ENCODE peak calls at places on chromosome 9, in ten cellular contexts. H is memory B cell; O is Caco-2; F is anterior cingulate cortex; B is KG1; Q is mucosa of gallbladder; Y is myocyte; T is effector memory CD8-positive, alpha-beta T cell; V is activated CD8-positive, alpha-beta T cell treated with anti-CD3 and anti-CD28 coated beads for 36 hours; K is fibroblast of mammary gland. I is an unnamed sample.

GRCh38 chr9:92964981-92965758 is 17.8 kb downstream of the FGD3 start:
- DNase-seq in H (no peak), O (no peak), F (no peak), B (no peak), Q (no peak), Y (peak; percentile 35), T (no peak), V (peak; percentile 59), K (no peak), I (no peak)

GRCh38 chr9:111975709-111976108 is 79.1 kb downstream of the UGCG start:
- DNase-seq in H (no peak), O (peak; percentile 45), F (no peak), B (no peak), Q (peak; percentile 31), Y (peak; percentile 63), T (no peak), V (peak; percentile 38), K (no peak), I (no peak)

GRCh38 chr9:127386249-127386648 is 10.7 kb upstream of the SLC2A8 start:
- DNase-seq in H (no peak), O (no peak), F (no peak), B (no peak), Q (no peak), Y (no peak), T (no peak), V (no peak), K (no peak), I (no peak)

GRCh38 chr9:131739192-131739961 is 499 bp downstream of the RAPGEF1 start:
- DNase-seq in H (peak; percentile 64), O (peak; percentile 55), F (no peak), B (no peak), Q (no peak), Y (no peak), T (peak; percentile 47), V (peak; percentile 64), K (no peak), I (peak; percentile 44)

GRCh38 chr9:4066120-4066519 is 233.7 kb downstream of the GLIS3 start:
- DNase-seq in H (no peak), O (peak; percentile 7), F (no peak), B (no peak), Q (peak; percentile 53), Y (no peak), T (no peak), V (no peak), K (no peak), I (no peak)

GRCh38 chr9:133002147-133003070 is 23.9 kb downstream of the GFI1B start:
- DNase-seq in H (no peak), O (no peak), F (no peak), B (peak; percentile 72), Q (no peak), Y (peak; percentile 64), T (no peak), V (no peak), K (no peak), I (no peak)

GRCh38 chr9:132114102-132114707 is 34.5 kb upstream of the MED27 start:
- DNase-seq in H (no peak), O (peak; percentile 85), F (peak; percentile 15), B (peak; percentile 4), Q (peak; percentile 65), Y (peak; percentile 75), T (peak; percentile 19), V (peak; percentile 57), K (peak; percentile 45), I (peak; percentile 7)

GRCh38 chr9:132350861-132351315 is 3.9 kb downstream of the SETX start:
- DNase-seq in H (no peak), O (no peak), F (no peak), B (peak; percentile 50), Q (no peak), Y (no peak), T (peak; percentile 21), V (peak; percentile 62), K (peak; percentile 49), I (peak; percentile 62)

GRCh38 chr9:87973791-87974292 is 491 bp downstream of the CDK20 start:
- DNase-seq in H (peak; percentile 22), O (no peak), F (no peak), B (no peak), Q (no peak), Y (peak; percentile 2), T (no peak), V (peak; percentile 5), K (no peak), I (no peak)

GRCh38 chr9:116124472-116125040 is 29.0 kb upstream of the PAPPA start:
- DNase-seq in H (no peak), O (no peak), F (no peak), B (no peak), Q (no peak), Y (no peak), T (no peak), V (no peak), K (peak; percentile 70), I (no peak)

GRCh38 chr9:92242115-92242778 is 51.2 kb downstream of the IARS1 start:
- DNase-seq in H (no peak), O (no peak), F (no peak), B (no peak), Q (no peak), Y (peak; percentile 65), T (no peak), V (no peak), K (peak; percentile 97), I (no peak)

GRCh38 chr9:15485836-15486678 is 24.7 kb downstream of the PSIP1 start:
- DNase-seq in H (no peak), O (peak; percentile 8), F (no peak), B (peak; percentile 28), Q (no peak), Y (peak; percentile 46), T (no peak), V (no peak), K (peak; percentile 35), I (no peak)

I was measured in central memory CD4-positive, alpha-beta T cell.